ENCODE peak calls at places on chromosomes 6 and 20, in five cellular contexts. One of them, this sample, is unnamed.

GRCh38 chr6:107539409-107539808 is 49.5 kb downstream of the SOBP start:
- DNase-seq in GM06990: no peak
- DNase-seq in heart left ventricle: no peak
- DNase-seq in tibial nerve: no peak
- DNase-seq in pancreas: no peak
- DNase-seq in this sample: peak; percentile 18

GRCh38 chr6:16337280-16337975 is 99.0 kb downstream of the GMPR start:
- DNase-seq in tibial nerve: peak; percentile 95
- DNase-seq in heart left ventricle: peak; percentile 96
- DNase-seq in pancreas: peak; percentile 56
- DNase-seq in GM06990: no peak
- DNase-seq in this sample: peak; percentile 70

GRCh38 chr20:35511814-35512420 is 17.5 kb downstream of the C20orf173 start:
- DNase-seq in tibial nerve: peak; percentile 19
- DNase-seq in GM06990: no peak
- DNase-seq in pancreas: no peak
- DNase-seq in heart left ventricle: no peak
- DNase-seq in this sample: peak; percentile 53

GRCh38 chr6:117590447-117590846 is 11.9 kb downstream of the GOPC start:
- DNase-seq in tibial nerve: no peak
- DNase-seq in heart left ventricle: no peak
- DNase-seq in pancreas: no peak
- DNase-seq in GM06990: no peak
- DNase-seq in this sample: no peak

GRCh38 chr6:129638055-129639019 is 71.6 kb downstream of the ARHGAP18 start:
- DNase-seq in heart left ventricle: no peak
- DNase-seq in pancreas: peak; percentile 46
- DNase-seq in GM06990: no peak
- DNase-seq in tibial nerve: no peak
- DNase-seq in this sample: peak; percentile 86

GRCh38 chr6:156650896-156651295 is 126.3 kb upstream of the ARID1B start:
- DNase-seq in GM06990: no peak
- DNase-seq in tibial nerve: no peak
- DNase-seq in heart left ventricle: no peak
- DNase-seq in pancreas: no peak
- DNase-seq in this sample: no peak

GRCh38 chr20:1941226-1941625 is 46.0 kb downstream of the SIRPA start:
- DNase-seq in GM06990: no peak
- DNase-seq in tibial nerve: no peak
- DNase-seq in pancreas: no peak
- DNase-seq in heart left ventricle: no peak
- DNase-seq in this sample: no peak

GRCh38 chr6:134034951-134035822 is 17.2 kb downstream of the SLC2A12 start:
- DNase-seq in heart left ventricle: no peak
- DNase-seq in GM06990: no peak
- DNase-seq in pancreas: no peak
- DNase-seq in tibial nerve: no peak
- DNase-seq in this sample: peak; percentile 42

GRCh38 chr6:70391513-70391912 is 21.8 kb upstream of the FAM135A start:
- DNase-seq in pancreas: no peak
- DNase-seq in GM06990: no peak
- DNase-seq in tibial nerve: no peak
- DNase-seq in heart left ventricle: no peak
- DNase-seq in this sample: no peak

GRCh38 chr20:58650181-58650775 is 805 bp upstream of the STX16 start:
- DNase-seq in heart left ventricle: peak; percentile 43
- DNase-seq in tibial nerve: peak; percentile 29
- DNase-seq in GM06990: peak; percentile 53
- DNase-seq in pancreas: peak; percentile 32
- DNase-seq in this sample: no peak

GRCh38 chr20:1838479-1839279 is 56.5 kb upstream of the SIRPA start:
- DNase-seq in pancreas: no peak
- DNase-seq in GM06990: no peak
- DNase-seq in tibial nerve: no peak
- DNase-seq in heart left ventricle: no peak
- DNase-seq in this sample: no peak

GRCh38 chr20:22408521-22409402 is 175.6 kb downstream of the FOXA2 start:
- DNase-seq in tibial nerve: no peak
- DNase-seq in pancreas: no peak
- DNase-seq in heart left ventricle: no peak
- DNase-seq in GM06990: no peak
- DNase-seq in this sample: no peak

GRCh38 chr6:35473849-35474128 is 5.6 kb downstream of the RPL10A start:
- DNase-seq in heart left ventricle: no peak
- DNase-seq in pancreas: no peak
- DNase-seq in tibial nerve: no peak
- DNase-seq in GM06990: no peak
- DNase-seq in this sample: no peak

GRCh38 chr6:26307830-26308229 is 57.2 kb upstream of the BTN3A2 start:
- DNase-seq in GM06990: no peak
- DNase-seq in heart left ventricle: no peak
- DNase-seq in pancreas: no peak
- DNase-seq in tibial nerve: no peak
- DNase-seq in this sample: no peak

GRCh38 chr6:118940770-118941169 is 5.8 kb upstream of the MCM9 start:
- DNase-seq in pancreas: no peak
- DNase-seq in GM06990: no peak
- DNase-seq in tibial nerve: no peak
- DNase-seq in heart left ventricle: no peak
- DNase-seq in this sample: no peak

GRCh38 chr6:42226251-42227143 is 8.8 kb upstream of the MRPS10 start:
- DNase-seq in GM06990: no peak
- DNase-seq in heart left ventricle: no peak
- DNase-seq in tibial nerve: no peak
- DNase-seq in pancreas: no peak
- DNase-seq in this sample: peak; percentile 71

GRCh38 chr20:50533061-50533460 is 22.9 kb downstream of the PTPN1 start:
- DNase-seq in GM06990: no peak
- DNase-seq in pancreas: no peak
- DNase-seq in tibial nerve: no peak
- DNase-seq in heart left ventricle: no peak
- DNase-seq in this sample: no peak

GRCh38 chr20:60238992-60239655 is 280.9 kb downstream of the CDH26 start:
- DNase-seq in heart left ventricle: no peak
- DNase-seq in pancreas: no peak
- DNase-seq in tibial nerve: no peak
- DNase-seq in GM06990: no peak
- DNase-seq in this sample: peak; percentile 33

GRCh38 chr20:45343445-45343866 is 4.8 kb downstream of the SDC4 start:
- DNase-seq in heart left ventricle: no peak
- DNase-seq in pancreas: peak; percentile 82
- DNase-seq in tibial nerve: no peak
- DNase-seq in GM06990: no peak
- DNase-seq in this sample: no peak

GRCh38 chr6:43367245-43367984 is 2.0 kb downstream of the ZNF318 start:
- DNase-seq in tibial nerve: no peak
- DNase-seq in heart left ventricle: no peak
- DNase-seq in GM06990: no peak
- DNase-seq in pancreas: no peak
- DNase-seq in this sample: no peak

GRCh38 chr6:18314317-18314997 is 50.1 kb upstream of the DEK start:
- DNase-seq in GM06990: no peak
- DNase-seq in heart left ventricle: no peak
- DNase-seq in tibial nerve: no peak
- DNase-seq in pancreas: no peak
- DNase-seq in this sample: no peak

DNA sequence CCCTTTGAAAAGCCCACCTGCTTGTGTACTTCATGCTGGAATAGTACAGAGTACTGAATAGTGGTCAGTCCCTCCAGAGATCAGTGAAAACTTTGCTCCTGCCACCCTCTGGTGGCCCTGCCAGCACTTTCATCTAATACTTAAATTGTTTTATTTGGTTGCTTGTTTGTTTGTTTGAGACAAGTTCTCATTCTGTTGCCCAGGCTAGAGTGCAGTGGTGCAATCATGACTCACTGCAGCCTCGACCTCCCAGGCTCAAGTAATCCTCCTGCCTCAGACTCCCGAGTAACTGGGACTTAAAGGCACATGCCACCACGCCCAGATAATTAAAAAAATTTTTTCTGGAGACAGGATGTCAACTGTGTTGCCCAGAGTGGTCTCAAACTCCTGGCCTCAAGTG is 9.1 kb downstream of the FAM83D start:
- DNase-seq in heart left ventricle: no peak
- DNase-seq in GM06990: no peak
- DNase-seq in tibial nerve: no peak
- DNase-seq in pancreas: no peak
- DNase-seq in this sample: peak; percentile 4
- TF ChIP-seq CTCF in heart left ventricle: no peak
- TF ChIP-seq CTCF in GM06990: no peak
- TF ChIP-seq CTCF in tibial nerve: no peak
- TF ChIP-seq CTCF in pancreas: no peak
- TF ChIP-seq CTCF in this sample: peak; percentile 10

GRCh38 chr6:131736010-131736409 is 25.2 kb upstream of the CTAGE9 start:
- DNase-seq in GM06990: no peak
- DNase-seq in heart left ventricle: no peak
- DNase-seq in pancreas: no peak
- DNase-seq in tibial nerve: no peak
- DNase-seq in this sample: no peak
- H3K4me3 ChIP-seq in GM06990: no peak overlapping the region
- H3K4me3 ChIP-seq in heart left ventricle: no peak overlapping the region
- H3K4me3 ChIP-seq in pancreas: no peak overlapping the region
- H3K4me3 ChIP-seq in tibial nerve: no peak overlapping the region
- H3K4me3 ChIP-seq in this sample: no peak overlapping the region

DNA sequence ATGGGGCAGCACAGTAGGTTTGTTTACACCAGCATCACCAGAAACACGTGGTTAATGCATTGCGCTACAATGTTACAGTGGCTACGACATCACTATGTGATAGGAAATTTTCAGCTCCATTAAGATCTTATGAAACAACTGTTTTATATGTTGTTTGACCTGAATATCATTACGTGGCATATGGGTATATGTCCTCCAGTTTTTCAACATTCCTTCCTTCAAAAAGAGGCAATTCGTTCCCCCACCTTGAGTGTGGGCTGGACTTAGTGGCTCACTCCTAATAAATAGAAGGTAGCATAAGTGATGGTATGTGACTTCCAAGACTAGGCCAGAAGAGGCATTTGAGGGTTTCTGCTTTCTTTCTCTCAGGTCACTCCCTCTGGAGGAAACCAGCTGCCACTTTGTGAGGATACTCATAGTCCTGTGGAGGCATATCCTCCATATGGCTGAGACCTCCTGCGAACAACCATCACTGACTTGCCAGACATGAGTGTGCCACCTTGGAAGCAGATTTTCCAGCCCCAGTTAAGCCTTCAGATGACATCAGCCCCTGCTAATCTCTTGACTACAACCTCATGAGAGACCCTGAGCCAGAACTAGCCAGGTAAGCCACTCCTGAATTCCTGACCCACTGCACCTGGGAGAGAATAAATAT is 2.3 kb upstream of the TRAM2 start:
- DNase-seq in GM06990: no peak
- DNase-seq in pancreas: no peak
- DNase-seq in heart left ventricle: no peak
- DNase-seq in tibial nerve: no peak
- DNase-seq in this sample: no peak
- TF ChIP-seq CTCF in GM06990: no peak
- TF ChIP-seq CTCF in pancreas: no peak
- TF ChIP-seq CTCF in heart left ventricle: no peak
- TF ChIP-seq CTCF in tibial nerve: no peak
- TF ChIP-seq CTCF in this sample: no peak

GRCh38 chr6:127904160-127904559 is 3.3 kb upstream of the THEMIS start:
- DNase-seq in GM06990: no peak
- DNase-seq in pancreas: no peak
- DNase-seq in heart left ventricle: no peak
- DNase-seq in tibial nerve: no peak
- DNase-seq in this sample: no peak
- H3K4me3 ChIP-seq in GM06990: no peak overlapping the region
- H3K4me3 ChIP-seq in pancreas: no peak overlapping the region
- H3K4me3 ChIP-seq in heart left ventricle: no peak overlapping the region
- H3K4me3 ChIP-seq in tibial nerve: no peak overlapping the region
- H3K4me3 ChIP-seq in this sample: no peak overlapping the region

GRCh38 chr20:62425281-62426058 is 1.9 kb downstream of the RBBP8NL start:
- DNase-seq in heart left ventricle: no peak
- DNase-seq in tibial nerve: no peak
- DNase-seq in pancreas: no peak
- DNase-seq in GM06990: no peak
- DNase-seq in this sample: no peak

GRCh38 chr20:62422636-62423325 is 4.6 kb downstream of the RBBP8NL start:
- DNase-seq in pancreas: no peak
- DNase-seq in heart left ventricle: no peak
- DNase-seq in tibial nerve: no peak
- DNase-seq in GM06990: no peak
- DNase-seq in this sample: no peak

GRCh38 chr20:62423326-62423706 is 4.0 kb downstream of the RBBP8NL start:
- DNase-seq in tibial nerve: no peak
- DNase-seq in pancreas: no peak
- DNase-seq in GM06990: no peak
- DNase-seq in heart left ventricle: no peak
- DNase-seq in this sample: no peak

GRCh38 chr20:62426678-62427077 is 661 bp downstream of the RBBP8NL start:
- DNase-seq in pancreas: peak; percentile 64
- DNase-seq in tibial nerve: no peak
- DNase-seq in GM06990: no peak
- DNase-seq in heart left ventricle: no peak
- DNase-seq in this sample: no peak

GRCh38 chr20:62424249-62425109 is 2.9 kb downstream of the RBBP8NL start:
- DNase-seq in pancreas: no peak
- DNase-seq in tibial nerve: no peak
- DNase-seq in GM06990: no peak
- DNase-seq in heart left ventricle: no peak
- DNase-seq in this sample: no peak
- TF ChIP-seq CTCF in pancreas: no peak
- TF ChIP-seq CTCF in tibial nerve: no peak
- TF ChIP-seq CTCF in GM06990: no peak
- TF ChIP-seq CTCF in heart left ventricle: no peak
- TF ChIP-seq CTCF in this sample: no peak

GRCh38 chr6:142474446-142475289 is 172.9 kb downstream of the ADGRG6 start:
- DNase-seq in tibial nerve: peak; percentile 15
- DNase-seq in heart left ventricle: no peak
- DNase-seq in GM06990: peak; percentile 20
- DNase-seq in pancreas: no peak
- DNase-seq in this sample: peak; percentile 69
- H3K4me3 ChIP-seq in tibial nerve: no peak overlapping the region
- H3K4me3 ChIP-seq in heart left ventricle: no peak overlapping the region
- H3K4me3 ChIP-seq in GM06990: no peak overlapping the region
- H3K4me3 ChIP-seq in pancreas: no peak overlapping the region
- H3K4me3 ChIP-seq in this sample: no peak overlapping the region

This sample was measured in astrocyte of the spinal cord.